ENCODE peak calls at places on chromosomes 6 and 20, in four cellular contexts. N is effector memory CD4-positive, alpha-beta T cell; I is right atrium auricular region; L is esophagus squamous epithelium. V is an unnamed sample.

GRCh38 chr20:46157625-46158024 is 39.5 kb downstream of the CD40 start:
- DNase-seq in N (no peak), I (no peak), L (no peak), V (no peak)

GRCh38 chr6:40852667-40853383 is 186.2 kb downstream of the UNC5CL start:
- DNase-seq in N (no peak), I (no peak), L (no peak), V (no peak)

GRCh38 chr20:23257848-23258746 is 92.5 kb upstream of the NXT1 start:
- DNase-seq in N (no peak), I (no peak), L (no peak), V (peak; percentile 95)

GRCh38 chr6:147879031-147879430 is 370.5 kb downstream of the SAMD5 start:
- DNase-seq in N (no peak), I (no peak), L (no peak), V (no peak)

GRCh38 chr6:155436981-155437749 is 18.5 kb downstream of the NOX3 start:
- DNase-seq in N (no peak), I (no peak), L (no peak), V (peak; percentile 75)

GRCh38 chr6:137046871-137047412 is 2.2 kb upstream of the IL20RA start:
- DNase-seq in N (no peak), I (no peak), L (no peak), V (no peak)

GRCh38 chr6:17336425-17336824 is 55.3 kb downstream of the RBM24 start:
- DNase-seq in N (no peak), I (no peak), L (no peak), V (no peak)

GRCh38 chr20:9919271-9920014 is 80.6 kb upstream of the PAK5 start:
- DNase-seq in N (no peak), I (no peak), L (no peak), V (no peak)

GRCh38 chr20:3473944-3474343 is 3.1 kb downstream of the ATRN start:
- DNase-seq in N (no peak), I (no peak), L (no peak), V (no peak)

GRCh38 chr6:21026576-21027273 is 492.5 kb downstream of the CDKAL1 start:
- DNase-seq in N (no peak), I (no peak), L (no peak), V (peak; percentile 72)

GRCh38 chr6:4781426-4781825 is 5.2 kb downstream of the CDYL start:
- DNase-seq in N (no peak), I (no peak), L (no peak), V (no peak)

GRCh38 chr6:6546318-6547110 is 42.0 kb upstream of the LY86 start:
- DNase-seq in N (no peak), I (no peak), L (no peak), V (peak; percentile 4)

GRCh38 chr6:143778926-143779325 is 64.2 kb upstream of the LTV1 start:
- DNase-seq in N (no peak), I (no peak), L (no peak), V (no peak)

GRCh38 chr6:14004258-14004657 is 79.5 kb downstream of the RNF182 start:
- DNase-seq in N (no peak), I (no peak), L (no peak), V (no peak)

GRCh38 chr6:34969662-34970265 is 80.7 kb downstream of the ANKS1A start:
- DNase-seq in N (no peak), I (no peak), L (no peak), V (no peak)

GRCh38 chr6:150806790-150807189 is 58.7 kb upstream of the MTHFD1L start:
- DNase-seq in N (no peak), I (no peak), L (no peak), V (no peak)

GRCh38 chr6:84777888-84778287 is 13.5 kb upstream of the TBX18 start:
- DNase-seq in N (no peak), I (no peak), L (no peak), V (no peak)

GRCh38 chr20:626579-626978 is 16.5 kb upstream of the TCF15 start:
- DNase-seq in N (no peak), I (no peak), L (no peak), V (no peak)

GRCh38 chr6:37546141-37546871 is 46.6 kb upstream of the CCDC167 start:
- DNase-seq in N (no peak), I (no peak), L (no peak), V (no peak)

GRCh38 chr6:134041093-134041492 is 11.3 kb downstream of the SLC2A12 start:
- DNase-seq in N (no peak), I (no peak), L (no peak), V (peak; percentile 67)

GRCh38 chr20:49276895-49277785 is 717 bp downstream of the ZNFX1 start:
- DNase-seq in N (peak; percentile 8), I (peak; percentile 62), L (no peak), V (no peak)

GRCh38 chr20:49277786-49278035 is 146 bp downstream of the ZNFX1 start:
- DNase-seq in N (no peak), I (no peak), L (no peak), V (no peak)

GRCh38 chr20:49276201-49276894 is 1.5 kb downstream of the ZNFX1 start:
- DNase-seq in N (peak; percentile 38), I (no peak), L (no peak), V (peak; percentile 68)

GRCh38 chr20:49273696-49274277 is 4.1 kb downstream of the ZNFX1 start:
- DNase-seq in N (no peak), I (no peak), L (no peak), V (no peak)

GRCh38 chr20:49275634-49276033 is 2.2 kb downstream of the ZNFX1 start:
- DNase-seq in N (no peak), I (no peak), L (no peak), V (no peak)
- H3K4me3 ChIP-seq in N (peak overlapping the region; percentile 94), I (no peak overlapping the region), L (no peak overlapping the region), V (peak overlapping the region; percentile 34)

GRCh38 chr6:168439791-168440491 is 1.0 kb upstream of the SMOC2 start:
- DNase-seq in N (no peak), I (no peak), L (no peak), V (peak; percentile 33)

GRCh38 chr6:168440520-168441433 is at the start of gene SMOC2:
- DNase-seq in N (no peak), I (no peak), L (no peak), V (peak; percentile 12)

GRCh38 chr6:168442646-168443045 is 1.7 kb downstream of the SMOC2 start:
- DNase-seq in N (no peak), I (no peak), L (no peak), V (no peak)

GRCh38 chr6:168437751-168438150 is 3.2 kb upstream of the SMOC2 start:
- DNase-seq in N (no peak), I (no peak), L (no peak), V (no peak)

DNA sequence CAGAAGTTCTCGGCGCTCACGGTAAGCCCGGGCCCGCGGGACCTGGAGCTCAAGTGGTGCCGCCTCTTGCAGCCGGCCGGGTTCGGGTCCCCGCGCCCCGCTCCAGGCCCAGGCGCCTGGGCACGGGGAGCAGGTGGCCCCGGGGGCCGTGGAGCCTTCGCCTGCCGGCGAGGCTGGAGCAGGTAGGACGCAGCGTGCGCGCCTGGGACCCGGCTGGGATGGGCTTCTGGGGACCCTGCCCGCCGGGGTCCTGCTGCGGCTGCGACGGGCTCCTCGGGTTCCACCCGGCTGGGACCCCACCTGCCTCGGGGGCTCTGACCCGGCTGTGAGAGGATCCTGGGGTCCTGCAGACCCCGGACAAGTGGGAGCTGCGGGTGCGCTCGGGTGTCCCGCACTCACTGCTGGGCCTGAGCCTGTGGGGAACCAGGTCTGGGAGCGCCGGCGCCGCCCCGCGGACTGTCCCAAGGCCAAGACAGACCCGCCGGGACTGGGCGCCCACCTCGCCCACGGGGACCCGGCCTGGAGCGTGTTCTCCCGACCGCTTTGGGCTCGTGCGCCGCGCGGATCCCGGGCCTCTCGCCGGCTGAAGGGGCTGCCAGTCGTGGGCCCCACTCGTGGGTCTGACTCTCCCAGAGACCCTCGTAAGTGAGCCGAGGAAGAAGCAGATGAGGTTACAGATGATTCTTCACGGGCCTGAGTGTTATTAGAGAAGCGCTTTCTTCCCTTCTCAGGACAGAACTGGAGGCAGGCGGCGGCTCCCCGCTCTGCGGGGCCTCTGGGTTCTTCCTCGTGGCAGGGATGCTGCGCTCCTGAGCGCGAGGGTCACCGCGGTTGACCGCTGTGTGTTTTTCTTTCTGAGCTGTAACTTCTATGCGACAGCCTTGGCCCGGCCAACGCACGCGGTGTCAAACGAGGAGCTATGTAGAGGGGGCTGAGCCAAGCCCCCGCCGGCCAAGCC is 729 bp downstream of the SMOC2 start:
- DNase-seq in N (no peak), I (no peak), L (no peak), V (no peak)
- H3K4me3 ChIP-seq in N (no peak overlapping the region), I (peak overlapping the region; percentile 63), L (peak overlapping the region; percentile 41), V (peak overlapping the region; percentile 52)

GRCh38 chr20:24598346-24598745 is 128.9 kb downstream of the SYNDIG1 start:
- DNase-seq in N (no peak), I (no peak), L (no peak), V (no peak)
- H3K4me3 ChIP-seq in N (no peak overlapping the region), I (no peak overlapping the region), L (no peak overlapping the region), V (no peak overlapping the region)

DNA sequence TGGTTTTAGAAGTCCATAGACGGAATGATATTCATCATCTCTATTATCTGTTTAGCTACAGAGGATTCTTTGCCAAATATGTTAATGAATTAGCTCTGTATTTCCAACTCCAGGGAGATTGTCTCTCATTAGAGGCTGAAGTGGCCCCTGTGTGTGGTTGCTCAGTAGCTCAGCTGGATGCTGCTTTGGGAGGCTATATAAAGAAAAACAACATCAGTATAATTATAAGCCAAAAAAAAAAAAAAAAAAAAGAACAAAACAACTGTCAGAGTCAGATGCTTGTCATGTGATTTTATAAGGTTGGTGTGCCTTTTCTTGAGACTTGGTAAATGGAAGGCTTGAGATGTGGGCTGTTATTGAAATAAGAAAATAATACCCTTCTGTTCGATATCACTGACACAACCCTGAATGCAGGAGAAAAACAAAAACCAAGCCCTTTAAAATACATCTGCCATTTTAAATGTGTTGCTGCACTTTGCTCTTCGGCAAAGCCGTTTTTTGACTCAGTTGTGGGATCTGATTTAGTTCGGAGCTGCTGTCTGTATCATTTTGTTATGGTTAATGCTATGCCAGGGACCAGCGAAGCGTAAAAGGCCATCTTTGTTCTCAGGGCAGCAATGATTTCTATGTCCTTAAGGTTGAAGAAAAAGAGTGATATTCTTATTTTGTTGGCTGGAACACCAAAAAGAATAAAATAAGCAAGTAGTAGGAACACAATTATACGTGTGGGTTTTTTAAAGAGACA is 422.6 kb downstream of the QKI start:
- DNase-seq in N (no peak), I (no peak), L (no peak), V (no peak)
- H3K4me3 ChIP-seq in N (no peak overlapping the region), I (peak overlapping the region; percentile 24), L (no peak overlapping the region), V (no peak overlapping the region)

GRCh38 chr6:152110878-152111820 is 303.7 kb downstream of the ESR1 start:
- DNase-seq in N (no peak), I (no peak), L (no peak), V (peak; percentile 59)
- H3K4me3 ChIP-seq in N (no peak overlapping the region), I (no peak overlapping the region), L (no peak overlapping the region), V (no peak overlapping the region)

GRCh38 chr6:27251672-27252251 is 4.3 kb downstream of the PRSS16 start:
- DNase-seq in N (peak; percentile 59), I (no peak), L (peak; percentile 23), V (peak; percentile 20)
- H3K4me3 ChIP-seq in N (peak overlapping the region; percentile 73), I (peak overlapping the region; percentile 50), L (peak overlapping the region; percentile 83), V (peak overlapping the region; percentile 53)

DNA sequence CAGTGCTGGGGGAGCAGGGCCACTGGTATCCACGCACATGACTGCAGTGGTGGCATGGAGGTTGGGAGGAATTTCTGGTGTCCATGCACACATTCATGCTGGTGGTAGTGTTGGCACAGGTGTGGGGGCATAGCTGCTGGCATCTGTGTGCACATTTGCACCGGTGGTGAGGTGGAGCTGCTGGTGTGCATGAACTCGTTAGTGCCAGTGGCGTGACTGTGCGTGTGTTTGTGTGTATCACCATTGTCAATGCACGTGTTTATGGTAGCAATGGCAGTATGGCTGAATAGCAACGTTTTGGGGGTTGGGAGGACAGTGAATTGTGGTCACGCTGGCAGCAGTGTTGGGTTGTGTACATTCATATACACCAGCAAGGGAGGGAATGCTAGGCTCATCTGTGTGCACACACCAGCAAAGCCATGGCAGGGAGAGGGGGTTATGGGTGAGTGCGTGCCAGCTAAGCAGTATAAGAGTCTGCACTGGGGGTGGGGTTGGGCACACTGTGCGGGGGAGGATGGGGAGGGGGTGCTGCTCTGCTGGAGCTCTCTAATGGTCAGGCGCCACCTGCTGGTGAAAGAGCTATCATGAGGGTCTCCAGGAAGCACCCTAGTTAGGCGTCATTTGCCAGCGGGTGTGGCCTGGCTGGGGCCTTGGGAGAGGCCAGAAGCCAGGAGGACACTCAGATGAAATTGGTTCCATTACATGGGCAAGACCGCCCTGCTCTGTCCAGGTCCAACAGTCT is 626.1 kb upstream of the ID4 start:
- DNase-seq in N (no peak), I (no peak), L (no peak), V (no peak)
- H3K4me3 ChIP-seq in N (no peak overlapping the region), I (no peak overlapping the region), L (no peak overlapping the region), V (no peak overlapping the region)

V was measured in fibroblast of the aortic adventitia.